ENCODE peak calls at places on chromosomes 12 and 14, in nine cellular contexts. Q, T, X, L, P, H, C, G and A are unnamed samples.

GRCh38 chr12:28998662-28999120 is 150.4 kb upstream of the FAR2 start:
- DNase-seq in Q (no peak), T (no peak), X (peak), L (peak), P (no peak), H (peak), C (peak), G (peak), A (no peak)

GRCh38 chr12:67352682-67353081 is 83.5 kb downstream of the CAND1 start:
- DNase-seq in Q (no peak), T (no peak), X (peak), L (peak), P (no peak), H (no peak), C (no peak), G (no peak), A (no peak)

GRCh38 chr14:35369701-35370191 is 34.8 kb downstream of the NFKBIA start:
- DNase-seq in Q (peak), T (no peak), X (no peak), L (peak), P (no peak), H (no peak), C (no peak), G (no peak), A (no peak)

GRCh38 chr14:86824167-86824566 is 1168.8 kb downstream of the GALC start:
- DNase-seq in Q (no peak), T (no peak), X (no peak), L (no peak), P (no peak), H (no peak), C (no peak), G (no peak), A (no peak)

GRCh38 chr12:88556213-88556612 is 24.1 kb downstream of the KITLG start:
- DNase-seq in Q (no peak), T (no peak), X (no peak), L (no peak), P (no peak), H (no peak), C (no peak), G (no peak), A (no peak)

GRCh38 chr12:95836630-95837239 is 22.0 kb upstream of the SNRPF start:
- DNase-seq in Q (no peak), T (no peak), X (peak), L (no peak), P (no peak), H (no peak), C (peak), G (no peak), A (peak)

GRCh38 chr14:102708494-102708893 is 68.8 kb upstream of the TRAF3 start:
- DNase-seq in Q (no peak), T (no peak), X (no peak), L (no peak), P (no peak), H (no peak), C (no peak), G (no peak), A (no peak)

GRCh38 chr12:131818821-131819585 is 9.2 kb upstream of the MMP17 start:
- DNase-seq in Q (no peak), T (no peak), X (no peak), L (no peak), P (no peak), H (no peak), C (no peak), G (no peak), A (no peak)

GRCh38 chr12:90037740-90038139 is 329.1 kb upstream of the ATP2B1 start:
- DNase-seq in Q (no peak), T (no peak), X (peak), L (no peak), P (no peak), H (no peak), C (no peak), G (no peak), A (peak)

GRCh38 chr14:34354556-34354955 is 107.5 kb downstream of the SPTSSA start:
- DNase-seq in Q (no peak), T (no peak), X (no peak), L (no peak), P (no peak), H (no peak), C (peak), G (no peak), A (no peak)

GRCh38 chr12:24948816-24949722 is at the start of gene BCAT1:
- DNase-seq in Q (peak), T (peak), X (peak), L (peak), P (peak), H (peak), C (no peak), G (peak), A (peak)

GRCh38 chr12:61758661-61759060 is 501.5 kb upstream of the USP15 start:
- DNase-seq in Q (no peak), T (no peak), X (no peak), L (no peak), P (no peak), H (no peak), C (no peak), G (peak), A (peak)

GRCh38 chr14:76647699-76648298 is 113.5 kb upstream of the VASH1 start:
- DNase-seq in Q (peak), T (peak), X (peak), L (peak), P (peak), H (peak), C (peak), G (peak), A (peak)

GRCh38 chr14:24042733-24043132 is 9.1 kb upstream of the CARMIL3 start:
- DNase-seq in Q (no peak), T (no peak), X (no peak), L (no peak), P (no peak), H (no peak), C (no peak), G (no peak), A (no peak)

GRCh38 chr12:123519151-123520001 is 14.1 kb downstream of the RILPL1 start:
- DNase-seq in Q (peak), T (peak), X (peak), L (peak), P (no peak), H (no peak), C (no peak), G (no peak), A (peak)

GRCh38 chr14:76644875-76645518 is 116.3 kb upstream of the VASH1 start:
- DNase-seq in Q (peak), T (no peak), X (peak), L (peak), P (peak), H (no peak), C (no peak), G (peak), A (peak)

GRCh38 chr14:59161571-59162175 is 26.8 kb upstream of the DAAM1 start:
- DNase-seq in Q (no peak), T (no peak), X (peak), L (peak), P (no peak), H (no peak), C (no peak), G (no peak), A (peak)

DNA sequence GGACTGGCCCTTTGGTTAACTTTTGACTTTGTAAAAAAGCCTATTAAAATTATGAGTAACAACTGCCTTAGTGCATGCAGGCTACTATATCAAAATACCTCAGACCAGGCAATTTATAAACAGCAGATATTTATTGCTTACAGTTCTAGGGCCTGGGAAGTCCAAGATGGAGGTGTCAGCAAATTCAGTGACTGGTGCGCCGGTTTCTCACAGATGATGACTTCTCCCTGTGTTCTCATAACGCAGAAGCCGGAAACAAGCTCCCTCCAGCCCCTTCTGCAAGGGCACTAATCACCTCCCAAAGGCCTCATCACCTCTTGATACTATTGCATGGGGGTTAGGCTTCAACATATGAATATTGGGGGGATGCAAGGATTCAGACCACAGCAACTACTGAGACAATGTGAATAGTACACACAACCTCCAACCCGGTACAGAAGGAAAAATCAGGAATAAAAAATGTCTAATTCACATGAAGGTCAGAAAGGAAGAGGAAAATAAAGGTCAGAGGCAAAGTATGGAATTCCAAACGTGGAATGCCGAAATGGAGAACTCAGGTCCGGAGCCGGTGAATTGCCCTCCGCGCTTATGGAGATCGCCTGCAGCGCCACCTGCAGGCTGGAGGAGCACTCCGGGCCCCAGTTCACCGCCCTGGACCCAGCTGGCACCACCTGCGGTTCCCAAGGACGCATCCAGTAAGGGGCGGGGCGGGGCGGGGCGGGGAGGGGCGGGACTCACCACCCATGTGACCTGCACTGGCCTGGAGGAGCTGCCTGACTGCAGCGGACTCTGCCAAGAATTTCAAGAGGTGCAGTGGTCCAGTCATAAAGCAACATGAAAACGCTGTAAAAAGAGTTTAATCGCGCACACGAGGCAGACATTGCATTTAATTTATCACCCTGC is 203.4 kb downstream of the KIF26A start:
- DNase-seq in Q (no peak), T (peak), X (no peak), L (no peak), P (peak), H (no peak), C (no peak), G (peak), A (no peak)
- TF ChIP-seq CTCF in Q (no peak), T (peak), X (no peak), L (peak), P (peak), H (no peak), C (peak), G (peak), A (peak)

GRCh38 chr14:65853407-65853955 is 441.0 kb downstream of the FUT8 start:
- DNase-seq in Q (no peak), T (no peak), X (no peak), L (no peak), P (no peak), H (no peak), C (no peak), G (no peak), A (no peak)
- TF ChIP-seq CTCF in Q (no peak), T (no peak), X (no peak), L (no peak), P (no peak), H (no peak), C (no peak), G (no peak), A (no peak)

GRCh38 chr14:70748422-70748821 is 60.9 kb downstream of the MAP3K9 start:
- DNase-seq in Q (peak), T (no peak), X (no peak), L (no peak), P (no peak), H (no peak), C (no peak), G (no peak), A (no peak)

GRCh38 chr14:70741482-70741881 is 67.8 kb downstream of the MAP3K9 start:
- DNase-seq in Q (no peak), T (no peak), X (no peak), L (no peak), P (no peak), H (no peak), C (no peak), G (no peak), A (no peak)

GRCh38 chr14:70742316-70742715 is 67.0 kb downstream of the MAP3K9 start:
- DNase-seq in Q (no peak), T (no peak), X (no peak), L (no peak), P (no peak), H (no peak), C (no peak), G (no peak), A (no peak)

GRCh38 chr14:70744631-70745030 is 64.7 kb downstream of the MAP3K9 start:
- DNase-seq in Q (no peak), T (no peak), X (no peak), L (no peak), P (no peak), H (no peak), C (no peak), G (no peak), A (no peak)
- TF ChIP-seq CTCF in Q (no peak), T (no peak), X (no peak), L (no peak), P (no peak), H (no peak), C (no peak), G (no peak), A (no peak)

DNA sequence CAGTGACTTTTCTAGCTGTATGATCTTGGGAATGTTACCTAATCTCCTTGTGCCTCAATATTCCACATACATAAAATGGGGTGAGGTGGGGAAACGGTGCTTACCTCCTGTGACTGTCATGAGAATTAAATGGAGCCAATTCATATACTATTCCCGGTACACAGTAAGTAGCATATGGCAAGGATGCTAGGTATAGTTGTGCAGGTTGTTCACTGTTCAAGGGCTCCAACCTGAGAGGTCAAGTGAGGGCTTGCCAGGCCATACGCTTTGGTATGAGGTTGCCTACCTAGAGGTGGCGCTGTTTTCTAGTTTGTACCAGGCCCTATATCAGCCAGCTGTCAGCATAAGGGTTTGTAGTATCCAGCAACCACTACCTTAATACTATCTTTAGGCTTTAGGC is 3.6 kb upstream of the BATF start:
- DNase-seq in Q (no peak), T (no peak), X (no peak), L (no peak), P (no peak), H (no peak), C (no peak), G (peak), A (no peak)
- TF ChIP-seq CTCF in Q (peak), T (peak), X (peak), L (peak), P (peak), H (peak), C (peak), G (peak), A (peak)

DNA sequence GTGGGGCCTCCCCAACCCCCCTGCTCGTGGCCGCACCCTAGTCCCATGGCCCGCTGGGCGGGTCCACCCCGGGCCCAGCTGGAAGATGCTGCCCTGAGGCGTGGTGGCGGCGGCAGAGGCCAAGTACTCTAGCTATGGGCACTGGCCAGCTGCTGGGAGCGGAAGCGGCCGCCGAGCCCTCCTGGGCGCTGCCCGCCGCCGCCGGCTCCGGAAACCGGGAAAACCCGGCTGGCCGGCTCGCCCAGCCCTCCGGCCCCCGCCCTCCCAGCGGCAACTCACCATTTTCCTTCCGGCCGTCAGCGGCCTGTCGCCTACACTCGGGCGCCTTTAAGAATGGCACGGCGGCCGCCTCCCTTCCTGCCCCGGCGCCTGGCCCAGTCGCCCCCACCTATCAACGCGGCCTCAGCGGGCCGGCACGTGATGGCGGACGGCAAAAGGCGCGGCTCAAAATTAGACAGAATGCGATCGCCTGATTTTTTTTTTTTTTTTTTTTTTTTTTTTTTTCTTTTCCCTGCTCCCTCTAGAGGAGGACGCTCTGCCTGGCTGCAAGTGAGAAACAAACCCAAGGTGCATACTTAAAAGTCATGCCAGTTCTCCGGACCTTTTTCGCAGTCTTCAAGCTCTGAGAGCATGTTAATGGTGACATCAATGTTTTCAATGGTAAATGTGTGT is at the start of gene GMFB:
- DNase-seq in Q (peak), T (peak), X (peak), L (peak), P (peak), H (peak), C (peak), G (peak), A (peak)
- TF ChIP-seq CTCF in Q (peak), T (peak), X (peak), L (peak), P (peak), H (peak), C (peak), G (peak), A (peak)

DNA sequence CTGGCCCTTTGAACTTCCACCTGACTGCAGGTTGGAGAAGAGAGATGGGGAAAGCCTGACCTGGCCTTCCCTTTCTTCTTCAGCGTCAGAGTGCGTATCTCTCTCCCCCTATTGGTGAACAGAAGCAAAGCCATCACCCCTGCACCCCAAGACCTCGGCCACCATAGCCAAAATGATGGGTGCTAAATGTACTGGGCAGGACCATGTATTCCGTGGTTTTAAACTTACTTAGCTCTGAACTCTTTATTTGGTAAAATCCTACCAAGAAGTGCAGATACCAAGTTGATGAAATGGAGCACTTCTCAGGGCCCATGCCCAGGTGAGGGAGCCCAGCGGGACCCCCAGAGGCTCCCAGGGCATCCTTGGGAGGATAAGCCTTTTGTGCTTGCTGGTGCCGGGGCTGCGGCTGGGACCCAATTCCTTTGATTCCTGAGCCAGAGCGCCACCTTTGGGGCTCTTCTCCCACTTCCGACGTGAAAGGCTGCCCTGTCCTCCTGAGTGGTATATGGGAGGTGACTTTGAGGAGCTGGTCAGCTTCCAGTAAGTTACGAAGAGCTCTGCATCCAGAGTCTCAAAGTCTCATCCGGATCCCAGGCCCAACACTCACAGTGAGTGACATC is 9.4 kb downstream of the CCND2 start:
- DNase-seq in Q (no peak), T (no peak), X (no peak), L (no peak), P (no peak), H (no peak), C (no peak), G (no peak), A (no peak)
- TF ChIP-seq CTCF in Q (no peak), T (no peak), X (no peak), L (no peak), P (peak), H (no peak), C (no peak), G (peak), A (peak)

GRCh38 chr12:122090759-122091535 is 12.4 kb downstream of the MLXIP start:
- DNase-seq in Q (no peak), T (no peak), X (peak), L (no peak), P (no peak), H (peak), C (no peak), G (no peak), A (peak)
- TF ChIP-seq CTCF in Q (no peak), T (no peak), X (no peak), L (no peak), P (no peak), H (no peak), C (no peak), G (no peak), A (no peak)

DNA sequence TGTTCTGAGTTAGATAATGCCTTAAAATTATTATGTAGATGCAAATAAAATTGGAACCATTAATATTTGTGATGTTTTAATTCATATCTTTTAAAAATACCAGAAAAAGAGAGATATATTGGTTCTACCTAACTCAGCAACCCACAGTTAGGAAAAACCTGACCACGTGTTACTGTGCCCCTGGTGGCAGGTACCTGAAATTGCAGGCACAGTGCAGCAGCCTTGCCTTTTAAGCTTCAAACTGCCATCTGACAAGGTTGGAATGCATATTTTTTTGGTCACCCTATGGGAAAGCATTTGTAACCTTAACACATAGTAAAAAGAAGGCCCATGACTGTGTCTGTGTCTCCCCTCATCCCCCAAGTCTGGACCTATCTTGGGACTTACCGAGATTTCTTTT is 109.4 kb upstream of the NOS1 start:
- DNase-seq in Q (no peak), T (no peak), X (no peak), L (no peak), P (no peak), H (no peak), C (no peak), G (no peak), A (no peak)
- TF ChIP-seq CTCF in Q (no peak), T (peak), X (no peak), L (peak), P (peak), H (peak), C (peak), G (peak), A (peak)

DNA sequence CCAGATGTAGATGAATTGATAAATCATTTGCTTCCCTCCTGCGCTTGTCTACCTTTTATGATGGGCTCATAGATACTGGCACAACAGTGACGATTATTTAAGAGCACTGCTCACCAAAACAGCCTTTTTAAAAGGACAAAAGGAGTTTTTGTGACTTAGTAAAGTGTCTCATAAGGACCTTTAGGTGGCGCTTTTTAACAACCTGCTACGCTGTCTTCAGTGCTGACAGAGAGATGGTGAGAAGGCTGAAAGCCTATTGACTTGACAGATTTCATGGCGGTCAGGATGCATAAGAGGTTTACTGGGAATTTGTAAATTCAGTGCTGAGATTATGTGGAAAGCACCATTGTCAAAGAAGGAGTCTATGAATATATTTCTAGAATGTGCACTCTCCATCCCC is 87.6 kb downstream of the SLC15A5 start:
- DNase-seq in Q (no peak), T (no peak), X (peak), L (peak), P (no peak), H (peak), C (no peak), G (peak), A (peak)
- TF ChIP-seq CTCF in Q (peak), T (peak), X (peak), L (peak), P (peak), H (peak), C (no peak), G (peak), A (peak)